ENCODE peak calls at places on chromosomes 11 and 22, in five cellular contexts. L is M059J, B is foreskin fibroblast, W is adrenal gland, X is Calu3. E is an unnamed sample.

GRCh38 chr11:79794057-79794456 is 353.2 kb upstream of the TENM4 start:
- DNase-seq in L (no peak), B (no peak), W (no peak), X (no peak), E (no peak)

GRCh38 chr11:133004369-133004768 is 527.9 kb downstream of the OPCML start:
- DNase-seq in L (no peak), B (no peak), W (no peak), X (no peak), E (no peak)

GRCh38 chr11:73147771-73148681 is 5.9 kb upstream of the FCHSD2 start:
- DNase-seq in L (no peak), B (no peak), W (no peak), X (no peak), E (no peak)

GRCh38 chr11:29300441-29300840 is 716.4 kb downstream of the KCNA4 start:
- DNase-seq in L (peak), B (peak), W (no peak), X (no peak), E (no peak)

GRCh38 chr11:43403357-43404231 is 44.9 kb downstream of the TTC17 start:
- DNase-seq in L (no peak), B (no peak), W (no peak), X (no peak), E (no peak)

GRCh38 chr11:121711236-121711635 is 258.5 kb upstream of the SORL1-AS1 start:
- DNase-seq in L (peak), B (peak), W (no peak), X (no peak), E (no peak)

GRCh38 chr11:41795004-41795403 is 335.6 kb upstream of the LRRC4C start:
- DNase-seq in L (peak), B (no peak), W (no peak), X (no peak), E (no peak)

GRCh38 chr11:6695377-6695776 is 12.2 kb upstream of the MRPL17 start:
- DNase-seq in L (peak), B (peak), W (peak), X (no peak), E (no peak)

GRCh38 chr11:62602141-62603071 is 741 bp upstream of the MTA2 start:
- DNase-seq in L (no peak), B (peak), W (peak), X (peak), E (no peak)

GRCh38 chr11:110110854-110111253 is 17.7 kb downstream of the ZC3H12C start:
- DNase-seq in L (no peak), B (no peak), W (no peak), X (no peak), E (no peak)

GRCh38 chr22:19060356-19061009 is 61.7 kb downstream of the DGCR2 start:
- DNase-seq in L (peak), B (peak), W (peak), X (no peak), E (no peak)

GRCh38 chr22:44455151-44455962 is 42.7 kb downstream of the RTL6 start:
- DNase-seq in L (peak), B (no peak), W (no peak), X (no peak), E (no peak)

GRCh38 chr11:27705873-27706820 is 5.9 kb upstream of the BDNF start:
- DNase-seq in L (no peak), B (peak), W (no peak), X (peak), E (no peak)

GRCh38 chr22:16387088-16387487 is 205.5 kb downstream of the CCT8L2 start:
- DNase-seq in L (no peak), B (no peak), W (no peak), X (no peak), E (no peak)

GRCh38 chr11:72618801-72619200 is 55.4 kb downstream of the PDE2A start:
- DNase-seq in L (no peak), B (peak), W (no peak), X (no peak), E (no peak)

GRCh38 chr11:61756452-61757212 is 4.2 kb downstream of the MYRF start:
- DNase-seq in L (peak), B (peak), W (no peak), X (peak), E (no peak)

GRCh38 chr11:76159303-76159937 is 46.9 kb downstream of the WNT11 start:
- DNase-seq in L (no peak), B (no peak), W (no peak), X (no peak), E (no peak)

GRCh38 chr22:22748297-22748743 is 103.9 kb downstream of the GGTLC2 start:
- DNase-seq in L (peak), B (peak), W (peak), X (peak), E (no peak)

GRCh38 chr22:44245438-44245837 is 64.7 kb downstream of the PARVG start:
- DNase-seq in L (no peak), B (no peak), W (peak), X (no peak), E (no peak)

GRCh38 chr22:50252081-50253045 is 1.3 kb upstream of the HDAC10 start:
- DNase-seq in L (peak), B (peak), W (peak), X (peak), E (peak)

GRCh38 chr22:20508815-20509271 is 1.4 kb downstream of the MED15 start:
- DNase-seq in L (no peak), B (peak), W (no peak), X (no peak), E (no peak)

GRCh38 chr22:22696104-22696503 is 51.7 kb downstream of the GGTLC2 start:
- DNase-seq in L (no peak), B (no peak), W (no peak), X (no peak), E (no peak)

GRCh38 chr11:78000193-78000592 is 5.7 kb upstream of the INTS4 start:
- DNase-seq in L (peak), B (peak), W (peak), X (peak), E (peak)

GRCh38 chr11:59463176-59463575 is 6.4 kb downstream of the OR4D6 start:
- DNase-seq in L (peak), B (peak), W (peak), X (no peak), E (no peak)

GRCh38 chr22:43168416-43169309 is 17.3 kb downstream of the TSPO start:
- DNase-seq in L (peak), B (peak), W (no peak), X (no peak), E (no peak)

GRCh38 chr11:35162795-35163194 is 23.8 kb downstream of the CD44 start:
- DNase-seq in L (peak), B (peak), W (no peak), X (no peak), E (no peak)

GRCh38 chr11:114172055-114172861 is 112.7 kb downstream of the ZBTB16 start:
- DNase-seq in L (no peak), B (no peak), W (no peak), X (no peak), E (no peak)

GRCh38 chr22:38419864-38420172 is 35.2 kb downstream of the KCNJ4 start:
- DNase-seq in L (no peak), B (no peak), W (no peak), X (no peak), E (no peak)

GRCh38 chr11:78390809-78391208 is 26.8 kb downstream of the GAB2 start:
- DNase-seq in L (no peak), B (no peak), W (no peak), X (no peak), E (no peak)

GRCh38 chr22:31826443-31826842 is 72.6 kb downstream of the DEPDC5 start:
- DNase-seq in L (no peak), B (no peak), W (no peak), X (no peak), E (no peak)

GRCh38 chr11:11449327-11449726 is 96.3 kb upstream of the CSNK2A3 start:
- DNase-seq in L (no peak), B (no peak), W (no peak), X (no peak), E (no peak)

GRCh38 chr22:22380098-22381030 is 128.2 kb downstream of the ZNF280B start:
- DNase-seq in L (no peak), B (no peak), W (no peak), X (peak), E (peak)

GRCh38 chr22:20444325-20444724 is 6.7 kb upstream of the SCARF2 start:
- DNase-seq in L (no peak), B (no peak), W (no peak), X (no peak), E (no peak)

GRCh38 chr11:95791385-95792033 is 1.2 kb downstream of the CEP57 start:
- DNase-seq in L (no peak), B (no peak), W (no peak), X (no peak), E (no peak)

E was measured in memory B cell.